ENCODE peak calls at places on chromosome 1, in six cellular contexts. One of them, this sample, is unnamed.

GRCh38 chr1:8562222-8562621 is 244.3 kb downstream of the SLC45A1 start:
- DNase-seq in IMR-90: no peak
- DNase-seq in K562: no peak
- DNase-seq in HEK293T: no peak
- DNase-seq in GM12878: no peak
- DNase-seq in A549: no peak
- DNase-seq in this sample: no peak

GRCh38 chr1:244297087-244297486 is 154.6 kb downstream of the ADSS2 start:
- DNase-seq in A549: no peak
- DNase-seq in GM12878: no peak
- DNase-seq in HEK293T: no peak
- DNase-seq in K562: no peak
- DNase-seq in IMR-90: no peak
- DNase-seq in this sample: no peak

GRCh38 chr1:55816456-55816794 is 601.3 kb upstream of the USP24 start:
- DNase-seq in IMR-90: peak; percentile 37
- DNase-seq in GM12878: peak; percentile 15
- DNase-seq in HEK293T: no peak
- DNase-seq in K562: no peak
- DNase-seq in A549: no peak
- DNase-seq in this sample: no peak

GRCh38 chr1:101299710-101300109 is 62.9 kb downstream of the S1PR1 start:
- DNase-seq in A549: no peak
- DNase-seq in GM12878: no peak
- DNase-seq in K562: no peak
- DNase-seq in IMR-90: no peak
- DNase-seq in HEK293T: no peak
- DNase-seq in this sample: no peak

GRCh38 chr1:183023601-183024351 is 556 bp downstream of the LAMC1 start:
- DNase-seq in A549: peak; percentile 86
- DNase-seq in K562: peak; percentile 20
- DNase-seq in IMR-90: peak; percentile 47
- DNase-seq in GM12878: no peak
- DNase-seq in HEK293T: peak; percentile 62
- DNase-seq in this sample: peak; percentile 77

GRCh38 chr1:225765982-225766674 is 11.5 kb upstream of the SRP9 start:
- DNase-seq in K562: no peak
- DNase-seq in GM12878: no peak
- DNase-seq in IMR-90: no peak
- DNase-seq in A549: no peak
- DNase-seq in HEK293T: no peak
- DNase-seq in this sample: peak; percentile 58

GRCh38 chr1:55812281-55812680 is 597.1 kb upstream of the USP24 start:
- DNase-seq in HEK293T: no peak
- DNase-seq in K562: no peak
- DNase-seq in A549: no peak
- DNase-seq in IMR-90: peak; percentile 18
- DNase-seq in GM12878: no peak
- DNase-seq in this sample: no peak

GRCh38 chr1:149962039-149962647 is 25.5 kb upstream of the MTMR11 start:
- DNase-seq in HEK293T: peak; percentile 71
- DNase-seq in GM12878: peak; percentile 34
- DNase-seq in A549: peak; percentile 79
- DNase-seq in K562: peak; percentile 68
- DNase-seq in IMR-90: peak; percentile 82
- DNase-seq in this sample: peak; percentile 67

GRCh38 chr1:14910947-14911721 is 242.4 kb upstream of the TMEM51 start:
- DNase-seq in A549: no peak
- DNase-seq in IMR-90: no peak
- DNase-seq in GM12878: no peak
- DNase-seq in K562: no peak
- DNase-seq in HEK293T: no peak
- DNase-seq in this sample: no peak

GRCh38 chr1:160400646-160401486 is 502 bp downstream of the VANGL2 start:
- DNase-seq in HEK293T: peak; percentile 57
- DNase-seq in A549: no peak
- DNase-seq in IMR-90: no peak
- DNase-seq in GM12878: no peak
- DNase-seq in K562: peak; percentile 42
- DNase-seq in this sample: no peak

GRCh38 chr1:64268653-64269557 is 65.5 kb downstream of the UBE2U start:
- DNase-seq in HEK293T: peak; percentile 83
- DNase-seq in IMR-90: peak; percentile 85
- DNase-seq in A549: peak; percentile 83
- DNase-seq in K562: peak; percentile 52
- DNase-seq in GM12878: peak; percentile 8
- DNase-seq in this sample: peak; percentile 55

GRCh38 chr1:63317007-63317813 is 5.2 kb upstream of the FOXD3 start:
- DNase-seq in K562: peak; percentile 80
- DNase-seq in GM12878: no peak
- DNase-seq in IMR-90: peak; percentile 41
- DNase-seq in A549: peak; percentile 91
- DNase-seq in HEK293T: peak; percentile 97
- DNase-seq in this sample: peak; percentile 41

GRCh38 chr1:85374160-85374559 is 90.8 kb downstream of the DDAH1 start:
- DNase-seq in K562: no peak
- DNase-seq in IMR-90: peak; percentile 95
- DNase-seq in GM12878: no peak
- DNase-seq in A549: peak; percentile 61
- DNase-seq in HEK293T: no peak
- DNase-seq in this sample: peak; percentile 47

GRCh38 chr1:150006881-150007401 is 3.6 kb downstream of the OTUD7B start:
- DNase-seq in IMR-90: peak; percentile 76
- DNase-seq in K562: peak; percentile 19
- DNase-seq in GM12878: no peak
- DNase-seq in HEK293T: no peak
- DNase-seq in A549: no peak
- DNase-seq in this sample: no peak

GRCh38 chr1:197696372-197696771 is 78.9 kb downstream of the DENND1B start:
- DNase-seq in IMR-90: peak; percentile 59
- DNase-seq in A549: peak; percentile 4
- DNase-seq in K562: no peak
- DNase-seq in GM12878: no peak
- DNase-seq in HEK293T: no peak
- DNase-seq in this sample: no peak

GRCh38 chr1:89884718-89885596 is 64.1 kb downstream of the LRRC8D start:
- DNase-seq in A549: peak; percentile 14
- DNase-seq in K562: no peak
- DNase-seq in HEK293T: no peak
- DNase-seq in IMR-90: peak; percentile 69
- DNase-seq in GM12878: no peak
- DNase-seq in this sample: no peak

GRCh38 chr1:236394905-236395779 is 1.1 kb downstream of the EDARADD start:
- DNase-seq in HEK293T: peak; percentile 70
- DNase-seq in A549: peak; percentile 40
- DNase-seq in GM12878: no peak
- DNase-seq in K562: peak; percentile 58
- DNase-seq in IMR-90: no peak
- DNase-seq in this sample: no peak

GRCh38 chr1:40786995-40787705 is 3.6 kb downstream of the KCNQ4 start:
- DNase-seq in GM12878: no peak
- DNase-seq in K562: no peak
- DNase-seq in HEK293T: no peak
- DNase-seq in IMR-90: no peak
- DNase-seq in A549: no peak
- DNase-seq in this sample: no peak

GRCh38 chr1:232722626-232723025 is 82.6 kb upstream of the MAP10 start:
- DNase-seq in IMR-90: no peak
- DNase-seq in K562: no peak
- DNase-seq in A549: no peak
- DNase-seq in HEK293T: no peak
- DNase-seq in GM12878: no peak
- DNase-seq in this sample: no peak

GRCh38 chr1:36349241-36349671 is 25.8 kb upstream of the EVA1B start:
- DNase-seq in K562: no peak
- DNase-seq in GM12878: peak; percentile 88
- DNase-seq in IMR-90: peak; percentile 64
- DNase-seq in A549: no peak
- DNase-seq in HEK293T: no peak
- DNase-seq in this sample: peak; percentile 11

GRCh38 chr1:228416217-228416971 is at the start of gene TRIM17:
- DNase-seq in K562: no peak
- DNase-seq in IMR-90: no peak
- DNase-seq in HEK293T: no peak
- DNase-seq in A549: no peak
- DNase-seq in GM12878: no peak
- DNase-seq in this sample: peak; percentile 42

GRCh38 chr1:228781161-228781771 is 46.0 kb downstream of the RHOU start:
- DNase-seq in IMR-90: peak; percentile 63
- DNase-seq in HEK293T: peak; percentile 80
- DNase-seq in GM12878: no peak
- DNase-seq in K562: no peak
- DNase-seq in A549: no peak
- DNase-seq in this sample: no peak

GRCh38 chr1:177287996-177288395 is 117.2 kb downstream of the BRINP2 start:
- DNase-seq in GM12878: no peak
- DNase-seq in K562: no peak
- DNase-seq in A549: no peak
- DNase-seq in HEK293T: no peak
- DNase-seq in IMR-90: peak; percentile 2
- DNase-seq in this sample: no peak

GRCh38 chr1:96721053-96721381 is 567 bp upstream of the PTBP2 start:
- DNase-seq in HEK293T: no peak
- DNase-seq in GM12878: no peak
- DNase-seq in IMR-90: no peak
- DNase-seq in A549: no peak
- DNase-seq in K562: no peak
- DNase-seq in this sample: no peak

GRCh38 chr1:157700711-157701110 is at the start of gene FCRL3:
- DNase-seq in HEK293T: no peak
- DNase-seq in A549: no peak
- DNase-seq in K562: no peak
- DNase-seq in IMR-90: no peak
- DNase-seq in GM12878: no peak
- DNase-seq in this sample: no peak

GRCh38 chr1:202710070-202711025 is at the start of gene SYT2:
- DNase-seq in HEK293T: peak; percentile 83
- DNase-seq in GM12878: no peak
- DNase-seq in K562: peak; percentile 81
- DNase-seq in A549: no peak
- DNase-seq in IMR-90: no peak
- DNase-seq in this sample: no peak

GRCh38 chr1:182962554-182963115 is 9.7 kb upstream of the SHCBP1L start:
- DNase-seq in GM12878: peak; percentile 62
- DNase-seq in K562: peak; percentile 89
- DNase-seq in A549: peak; percentile 87
- DNase-seq in HEK293T: peak; percentile 92
- DNase-seq in IMR-90: peak; percentile 90
- DNase-seq in this sample: peak; percentile 73

GRCh38 chr1:166999500-166999899 is 10.4 kb downstream of the MAEL start:
- DNase-seq in GM12878: no peak
- DNase-seq in A549: no peak
- DNase-seq in HEK293T: no peak
- DNase-seq in IMR-90: no peak
- DNase-seq in K562: no peak
- DNase-seq in this sample: no peak

GRCh38 chr1:235588916-235589515 is 60.6 kb downstream of the GNG4 start:
- DNase-seq in GM12878: no peak
- DNase-seq in IMR-90: peak; percentile 55
- DNase-seq in K562: no peak
- DNase-seq in HEK293T: no peak
- DNase-seq in A549: peak; percentile 65
- DNase-seq in this sample: no peak

DNA sequence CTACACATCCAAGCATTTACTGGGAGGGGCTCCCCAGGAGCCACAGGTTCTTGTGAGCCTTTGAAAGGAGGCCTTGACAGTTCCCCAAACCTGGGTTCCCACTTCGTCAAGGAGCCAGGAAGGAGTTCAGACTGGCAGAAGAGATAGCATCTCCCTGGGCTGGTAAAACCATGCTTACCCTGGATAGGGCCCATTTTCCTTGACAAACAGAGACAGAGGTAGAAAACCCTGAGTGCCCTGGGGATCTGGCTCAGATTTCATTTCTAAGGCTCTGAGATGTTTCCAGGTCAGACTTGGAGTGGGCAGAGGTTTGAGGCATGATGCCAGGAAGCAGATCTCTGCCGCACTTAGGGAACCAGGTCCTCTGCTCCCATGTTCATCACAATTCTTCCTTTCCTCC is 2.7 kb downstream of the ETNK2 start:
- DNase-seq in GM12878: no peak
- DNase-seq in A549: no peak
- DNase-seq in HEK293T: no peak
- DNase-seq in K562: no peak
- DNase-seq in IMR-90: no peak
- DNase-seq in this sample: no peak
- TF ChIP-seq BHLHE40 in GM12878: no peak
- TF ChIP-seq BHLHE40 in A549: no peak
- TF ChIP-seq BHLHE40 in HEK293T: no peak
- TF ChIP-seq BHLHE40 in K562: no peak
- TF ChIP-seq BHLHE40 in IMR-90: no peak
- TF ChIP-seq BHLHE40 in this sample: no peak

DNA sequence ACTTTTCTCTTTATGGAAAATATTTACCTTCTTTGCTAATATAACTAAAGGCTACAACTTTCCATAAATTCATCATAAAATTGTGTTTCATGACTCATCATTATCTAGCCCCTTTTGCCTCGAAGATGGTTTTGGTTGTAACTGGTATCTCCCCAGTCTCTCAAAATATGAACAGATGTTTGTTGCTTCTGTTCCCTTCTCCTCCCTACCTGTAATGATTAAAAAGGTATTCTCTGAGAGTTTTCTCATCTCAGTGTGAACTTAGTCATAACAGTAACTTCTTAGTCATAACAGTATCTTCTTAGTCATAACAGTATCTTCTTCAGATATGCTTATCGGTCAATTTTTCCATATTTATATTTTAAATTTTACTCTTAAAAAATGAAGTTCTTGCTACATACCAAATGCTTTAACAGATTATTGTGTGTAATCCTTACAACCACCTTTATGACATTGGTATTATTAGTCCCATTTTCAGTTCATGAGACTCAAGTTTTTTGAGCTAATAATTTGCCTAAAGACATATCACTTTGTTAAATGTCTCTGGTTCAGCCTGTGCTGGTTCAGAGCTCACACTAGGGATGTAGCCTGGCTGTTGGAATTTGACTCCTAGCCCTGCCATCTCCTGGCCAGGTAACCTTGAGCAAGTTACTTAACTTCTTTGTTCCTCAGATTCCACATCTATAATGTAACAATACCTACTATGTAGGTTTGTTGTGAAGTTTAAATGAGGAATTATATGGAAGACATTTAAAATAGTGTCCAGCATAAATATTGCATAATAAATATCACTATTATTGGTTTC is 32.6 kb downstream of the ATP1B1 start:
- DNase-seq in IMR-90: no peak
- DNase-seq in A549: no peak
- DNase-seq in GM12878: peak; percentile 55
- DNase-seq in K562: no peak
- DNase-seq in HEK293T: no peak
- DNase-seq in this sample: peak; percentile 28
- TF ChIP-seq BHLHE40 in IMR-90: no peak
- TF ChIP-seq BHLHE40 in A549: no peak
- TF ChIP-seq BHLHE40 in GM12878: no peak
- TF ChIP-seq BHLHE40 in K562: no peak
- TF ChIP-seq BHLHE40 in HEK293T: no peak
- TF ChIP-seq BHLHE40 in this sample: no peak

GRCh38 chr1:204989266-204990058 is 53.5 kb upstream of the CNTN2 start:
- DNase-seq in IMR-90: peak; percentile 67
- DNase-seq in A549: peak; percentile 63
- DNase-seq in K562: peak; percentile 90
- DNase-seq in HEK293T: peak; percentile 95
- DNase-seq in GM12878: no peak
- DNase-seq in this sample: peak; percentile 46
- TF ChIP-seq BHLHE40 in IMR-90: no peak
- TF ChIP-seq BHLHE40 in A549: no peak
- TF ChIP-seq BHLHE40 in K562: peak; percentile 11
- TF ChIP-seq BHLHE40 in HEK293T: no peak
- TF ChIP-seq BHLHE40 in GM12878: peak; percentile 9
- TF ChIP-seq BHLHE40 in this sample: no peak

GRCh38 chr1:109531205-109531779 is 8.4 kb upstream of the GPR61 start:
- DNase-seq in HEK293T: no peak
- DNase-seq in IMR-90: no peak
- DNase-seq in K562: no peak
- DNase-seq in GM12878: no peak
- DNase-seq in A549: no peak
- DNase-seq in this sample: no peak
- TF ChIP-seq BHLHE40 in HEK293T: no peak
- TF ChIP-seq BHLHE40 in IMR-90: no peak
- TF ChIP-seq BHLHE40 in K562: no peak
- TF ChIP-seq BHLHE40 in GM12878: no peak
- TF ChIP-seq BHLHE40 in A549: no peak
- TF ChIP-seq BHLHE40 in this sample: no peak